ENCODE peak calls at places on chromosome 9, in six cellular contexts. J is A673, R is thyroid gland, L is transverse colon, P is psoas muscle, C is IMR-90. I is an unnamed sample.
A peak's percentile ranks its signal among the peaks of the same experiment; 100 is the strongest.

GRCh38 chr9:134474058-134474370 is 147.8 kb downstream of the RXRA start:
- DNase-seq in R (no peak), J (no peak), L (no peak), P (no peak), C (peak; percentile 54), I (no peak)

GRCh38 chr9:112093875-112094227 is 81.2 kb downstream of the SUSD1 start:
- DNase-seq in L (no peak), J (no peak), R (no peak), C (no peak), P (no peak), I (no peak)

GRCh38 chr9:115952667-115953316 is 200.8 kb upstream of the PAPPA start:
- DNase-seq in J (no peak), L (no peak), R (no peak), C (peak; percentile 88), P (no peak), I (peak; percentile 17)

GRCh38 chr9:17613723-17614122 is 34.9 kb downstream of the SH3GL2 start:
- DNase-seq in R (no peak), C (peak; percentile 82), P (no peak), J (peak; percentile 37), L (no peak), I (peak; percentile 41)

GRCh38 chr9:108168451-108168850 is 678.9 kb upstream of the KLF4 start:
- DNase-seq in P (peak; percentile 34), C (peak; percentile 35), J (no peak), R (no peak), L (no peak), I (no peak)

GRCh38 chr9:137784046-137784445 is 93.5 kb upstream of the CACNA1B start:
- DNase-seq in P (no peak), J (no peak), R (no peak), C (no peak), L (no peak), I (no peak)

GRCh38 chr9:129836342-129837007 is 1.2 kb downstream of the USP20 start:
- DNase-seq in J (no peak), C (no peak), P (no peak), L (peak; percentile 26), R (no peak), I (no peak)

GRCh38 chr9:14198544-14199510 is 115.1 kb downstream of the NFIB start:
- DNase-seq in C (no peak), P (peak; percentile 74), R (peak; percentile 83), J (no peak), L (peak; percentile 41), I (peak; percentile 76)

GRCh38 chr9:110308504-110309109 is 29.1 kb downstream of the TXNDC8 start:
- DNase-seq in R (no peak), L (no peak), P (no peak), J (no peak), C (no peak), I (no peak)

GRCh38 chr9:20297646-20298084 is 324.6 kb downstream of the MLLT3 start:
- DNase-seq in P (no peak), C (peak; percentile 88), L (peak; percentile 43), J (no peak), R (no peak), I (peak; percentile 62)

GRCh38 chr9:129609486-129610192 is 11.3 kb downstream of the C9orf50 start:
- DNase-seq in P (peak; percentile 43), J (no peak), C (no peak), L (peak; percentile 76), R (no peak), I (no peak)

GRCh38 chr9:130846487-130847305 is 11.6 kb downstream of the ABL1 start:
- DNase-seq in C (peak; percentile 80), P (peak; percentile 61), L (no peak), J (peak; percentile 63), R (peak; percentile 76), I (peak; percentile 54)

GRCh38 chr9:88998911-88999310 is 7.6 kb downstream of the S1PR3 start:
- DNase-seq in L (no peak), C (no peak), R (peak; percentile 72), P (peak; percentile 72), J (peak; percentile 25), I (no peak)

GRCh38 chr9:88997646-88998045 is 6.4 kb downstream of the S1PR3 start:
- DNase-seq in R (no peak), L (no peak), C (no peak), P (no peak), J (no peak), I (no peak)

GRCh38 chr9:89000281-89000875 is 9.1 kb downstream of the S1PR3 start:
- DNase-seq in L (no peak), P (no peak), J (no peak), C (no peak), R (peak; percentile 78), I (no peak)

GRCh38 chr9:88996046-88997005 is 5.1 kb downstream of the S1PR3 start:
- DNase-seq in R (no peak), J (no peak), C (no peak), L (no peak), P (no peak), I (peak; percentile 48)

GRCh38 chr9:88998506-88998905 is 7.2 kb downstream of the S1PR3 start:
- DNase-seq in R (no peak), L (no peak), P (no peak), J (peak; percentile 71), C (no peak), I (no peak)
- H3K27ac ChIP-seq in R (peak overlapping the region; percentile 15), L (peak overlapping the region; percentile 21), P (no peak overlapping the region), J (no peak overlapping the region), C (no peak overlapping the region), I (no peak overlapping the region)

DNA sequence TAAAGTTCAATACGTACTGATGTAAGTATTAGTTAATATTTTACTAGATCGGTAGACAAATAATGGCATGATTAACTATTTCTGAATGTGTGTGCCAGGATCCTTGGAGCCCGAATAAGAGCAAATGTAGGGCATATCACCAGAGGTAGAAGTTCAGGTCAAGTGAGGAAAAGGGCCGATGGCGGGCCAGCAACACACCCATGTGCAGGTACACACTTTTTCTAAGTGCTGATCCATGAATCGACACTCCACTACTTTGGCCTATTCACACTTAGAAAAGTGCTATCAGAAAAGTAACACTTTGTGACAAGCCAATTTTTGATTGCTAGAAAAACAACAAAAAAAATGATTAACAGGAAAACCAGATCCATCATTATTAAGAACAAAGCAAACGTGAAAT is 150.3 kb downstream of the AUH start:
- DNase-seq in P (no peak), R (no peak), C (no peak), L (no peak), J (no peak), I (no peak)
- H3K27ac ChIP-seq in P (no peak overlapping the region), R (no peak overlapping the region), C (no peak overlapping the region), L (no peak overlapping the region), J (no peak overlapping the region), I (no peak overlapping the region)

DNA sequence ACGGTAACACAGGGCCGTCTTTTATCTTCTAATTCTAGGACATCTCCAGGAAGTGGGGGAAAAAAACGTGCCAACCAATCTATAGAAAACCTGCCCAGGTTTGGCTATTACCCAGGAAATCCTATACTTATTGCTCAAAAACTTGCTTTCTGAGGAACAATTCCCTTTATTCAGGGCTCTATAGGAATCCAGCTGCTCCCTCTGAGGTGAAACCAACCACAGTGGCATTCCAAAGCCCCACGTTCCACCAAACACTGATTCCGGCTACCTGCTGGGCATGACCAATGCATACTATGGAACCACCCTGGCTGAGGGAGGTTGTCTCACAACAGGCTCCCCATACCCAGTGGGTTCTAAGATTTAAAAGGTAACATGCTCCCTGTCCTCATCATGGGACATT is 57.6 kb downstream of the GLIS3 start:
- DNase-seq in C (no peak), P (no peak), R (no peak), J (no peak), L (no peak), I (no peak)
- H3K27ac ChIP-seq in C (no peak overlapping the region), P (no peak overlapping the region), R (no peak overlapping the region), J (no peak overlapping the region), L (no peak overlapping the region), I (no peak overlapping the region)

GRCh38 chr9:94758031-94758430 is 31.5 kb downstream of the AOPEP start:
- DNase-seq in C (no peak), L (no peak), R (peak; percentile 76), J (no peak), P (no peak), I (no peak)

GRCh38 chr9:94759937-94760336 is 33.4 kb downstream of the AOPEP start:
- DNase-seq in J (no peak), R (no peak), C (no peak), L (no peak), P (no peak), I (no peak)

GRCh38 chr9:94760646-94761045 is 34.1 kb downstream of the AOPEP start:
- DNase-seq in C (no peak), R (no peak), J (peak; percentile 30), L (no peak), P (no peak), I (no peak)

GRCh38 chr9:94758844-94759243 is 32.3 kb downstream of the AOPEP start:
- DNase-seq in J (no peak), R (no peak), P (no peak), C (no peak), L (no peak), I (no peak)

DNA sequence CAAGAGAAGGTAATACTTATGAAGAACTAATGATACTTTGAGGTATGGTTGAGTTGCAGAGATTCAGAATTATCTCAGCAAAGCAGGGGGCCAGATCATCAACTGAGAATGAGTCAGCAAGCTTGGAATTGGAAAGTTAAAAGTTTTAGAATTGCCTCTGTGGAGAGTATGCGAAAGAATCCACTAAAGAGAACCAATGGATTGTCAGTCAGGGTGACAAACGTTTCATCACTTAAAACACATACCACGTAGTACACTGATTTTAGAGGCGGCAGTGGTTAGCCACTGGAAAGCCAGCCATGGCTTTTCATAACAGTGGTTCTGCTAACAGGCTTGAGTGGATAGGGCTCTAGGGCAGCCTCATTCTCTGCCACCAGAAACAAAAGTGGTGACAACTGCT is 30.7 kb downstream of the AOPEP start:
- DNase-seq in P (no peak), J (peak; percentile 37), C (peak; percentile 62), L (no peak), R (peak; percentile 46), I (no peak)
- H3K27ac ChIP-seq in P (no peak overlapping the region), J (no peak overlapping the region), C (peak overlapping the region; percentile 58), L (no peak overlapping the region), R (peak overlapping the region; percentile 46), I (no peak overlapping the region)